ENCODE peak calls at places on chromosomes 6 and 20, in six cellular contexts. I is HCT116, P is GM12878, B is HepG2, O is K562, V is H1. H is an unnamed sample.

GRCh38 chr20:3323398-3323797 is 84.1 kb downstream of the DNAAF9 start:
- DNase-seq in I (no peak), P (no peak), B (no peak), O (peak; percentile 48), V (no peak), H (no peak)

GRCh38 chr6:36590237-36590636 is 3.9 kb upstream of the SRSF3 start:
- DNase-seq in I (peak; percentile 35), P (no peak), B (peak; percentile 57), O (no peak), V (no peak), H (no peak)

GRCh38 chr6:20331625-20332024 is 70.1 kb upstream of the E2F3 start:
- DNase-seq in I (no peak), P (no peak), B (no peak), O (no peak), V (no peak), H (no peak)

GRCh38 chr6:2242311-2242710 is 3.1 kb downstream of the GMDS start:
- DNase-seq in I (no peak), P (no peak), B (no peak), O (no peak), V (no peak), H (no peak)

GRCh38 chr6:168530653-168531071 is 89.7 kb downstream of the SMOC2 start:
- DNase-seq in I (no peak), P (no peak), B (no peak), O (no peak), V (no peak), H (no peak)

GRCh38 chr6:158067436-158068015 is 85.9 kb downstream of the SYNJ2 start:
- DNase-seq in I (no peak), P (no peak), B (no peak), O (no peak), V (no peak), H (no peak)

GRCh38 chr6:117550078-117550600 is 52.2 kb downstream of the GOPC start:
- DNase-seq in I (no peak), P (no peak), B (no peak), O (no peak), V (no peak), H (no peak)

GRCh38 chr6:133553652-133554051 is 312.5 kb downstream of the EYA4 start:
- DNase-seq in I (peak; percentile 56), P (no peak), B (peak; percentile 46), O (peak; percentile 59), V (no peak), H (peak; percentile 30)

GRCh38 chr6:141167945-141168344 is 964.8 kb upstream of the GJE1 start:
- DNase-seq in I (no peak), P (no peak), B (no peak), O (no peak), V (no peak), H (no peak)

GRCh38 chr6:163438940-163439335 is 24.4 kb downstream of the QKI start:
- DNase-seq in I (no peak), P (no peak), B (peak; percentile 49), O (peak; percentile 75), V (no peak), H (no peak)

GRCh38 chr20:43325926-43326325 is 131.8 kb upstream of the SRSF6 start:
- DNase-seq in I (no peak), P (no peak), B (no peak), O (no peak), V (no peak), H (no peak)

GRCh38 chr6:33314943-33315752 is 1.3 kb upstream of the TAPBP start:
- DNase-seq in I (no peak), P (no peak), B (no peak), O (peak; percentile 88), V (no peak), H (no peak)

GRCh38 chr20:37345339-37346231 is at the start of gene SRC:
- DNase-seq in I (no peak), P (no peak), B (peak; percentile 74), O (peak; percentile 82), V (peak; percentile 39), H (peak; percentile 38)

GRCh38 chr6:169536446-169537170 is 165.2 kb downstream of the WDR27 start:
- DNase-seq in I (no peak), P (no peak), B (peak; percentile 16), O (no peak), V (no peak), H (no peak)

GRCh38 chr20:43849496-43850197 is 65.0 kb upstream of the TOX2 start:
- DNase-seq in I (no peak), P (no peak), B (no peak), O (no peak), V (no peak), H (no peak)

GRCh38 chr6:149065658-149066556 is 251.6 kb upstream of the TAB2 start:
- DNase-seq in I (no peak), P (peak; percentile 99), B (no peak), O (no peak), V (no peak), H (no peak)

GRCh38 chr20:8940311-8940710 is 128.6 kb upstream of the PLCB4 start:
- DNase-seq in I (no peak), P (no peak), B (no peak), O (no peak), V (no peak), H (no peak)

GRCh38 chr6:153106021-153106420 is 25.1 kb downstream of the RGS17 start:
- DNase-seq in I (no peak), P (no peak), B (no peak), O (no peak), V (no peak), H (no peak)

GRCh38 chr6:161744211-161745067 is 470.6 kb upstream of the AGPAT4 start:
- DNase-seq in I (no peak), P (no peak), B (no peak), O (no peak), V (no peak), H (no peak)

GRCh38 chr20:3550857-3551256 is 80.0 kb downstream of the ATRN start:
- DNase-seq in I (no peak), P (no peak), B (no peak), O (no peak), V (no peak), H (no peak)

GRCh38 chr20:34992751-34993417 is 37.2 kb downstream of the MYH7B start:
- DNase-seq in I (no peak), P (no peak), B (no peak), O (no peak), V (no peak), H (no peak)

GRCh38 chr6:151847064-151847463 is 39.6 kb downstream of the ESR1 start:
- DNase-seq in I (no peak), P (no peak), B (peak; percentile 46), O (peak; percentile 27), V (no peak), H (peak; percentile 39)
- TF ChIP-seq YY1 in I (no peak), P (no peak), B (no peak), O (no peak), V (no peak), H (no peak)

GRCh38 chr6:167146173-167146572 is 11.6 kb downstream of the GPR31 start:
- DNase-seq in I (no peak), P (no peak), B (no peak), O (no peak), V (no peak), H (no peak)

GRCh38 chr6:167143041-167143440 is 14.7 kb downstream of the GPR31 start:
- DNase-seq in I (no peak), P (no peak), B (no peak), O (no peak), V (no peak), H (no peak)

GRCh38 chr6:167145468-167145867 is 12.3 kb downstream of the GPR31 start:
- DNase-seq in I (no peak), P (no peak), B (no peak), O (no peak), V (no peak), H (no peak)

GRCh38 chr6:167148997-167149396 is 8.8 kb downstream of the GPR31 start:
- DNase-seq in I (no peak), P (no peak), B (no peak), O (no peak), V (no peak), H (no peak)

DNA sequence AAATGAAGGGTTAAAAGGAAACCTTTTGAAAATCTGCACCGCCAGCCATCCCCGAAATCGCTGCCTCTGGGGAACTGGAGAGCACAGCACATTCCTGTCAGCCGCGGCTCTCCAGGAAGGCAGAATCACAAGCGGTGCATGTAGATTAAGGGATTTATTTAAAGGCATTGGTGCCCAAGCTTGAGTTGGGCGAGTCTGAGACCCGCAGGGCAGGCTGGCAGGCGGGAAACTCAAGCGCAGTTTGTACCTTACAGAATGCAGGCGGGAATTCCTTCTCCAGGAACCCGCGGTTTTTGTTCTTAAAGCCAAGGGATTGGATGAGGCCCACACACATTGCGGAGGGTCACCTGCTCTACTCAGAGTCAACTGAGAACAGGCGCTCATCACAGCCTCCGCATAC is 10.8 kb downstream of the GPR31 start:
- DNase-seq in I (no peak), P (no peak), B (no peak), O (no peak), V (peak; percentile 61), H (peak; percentile 65)
- H3K4me1 ChIP-seq in I (no peaks in the 10 kb centered on the region), P (peaks cover 11% of the 10 kb centered on the region), B (peaks cover 3% of the 10 kb centered on the region), O (no peaks in the 10 kb centered on the region), V (peaks cover 23% of the 10 kb centered on the region), H (no peaks in the 10 kb centered on the region)

DNA sequence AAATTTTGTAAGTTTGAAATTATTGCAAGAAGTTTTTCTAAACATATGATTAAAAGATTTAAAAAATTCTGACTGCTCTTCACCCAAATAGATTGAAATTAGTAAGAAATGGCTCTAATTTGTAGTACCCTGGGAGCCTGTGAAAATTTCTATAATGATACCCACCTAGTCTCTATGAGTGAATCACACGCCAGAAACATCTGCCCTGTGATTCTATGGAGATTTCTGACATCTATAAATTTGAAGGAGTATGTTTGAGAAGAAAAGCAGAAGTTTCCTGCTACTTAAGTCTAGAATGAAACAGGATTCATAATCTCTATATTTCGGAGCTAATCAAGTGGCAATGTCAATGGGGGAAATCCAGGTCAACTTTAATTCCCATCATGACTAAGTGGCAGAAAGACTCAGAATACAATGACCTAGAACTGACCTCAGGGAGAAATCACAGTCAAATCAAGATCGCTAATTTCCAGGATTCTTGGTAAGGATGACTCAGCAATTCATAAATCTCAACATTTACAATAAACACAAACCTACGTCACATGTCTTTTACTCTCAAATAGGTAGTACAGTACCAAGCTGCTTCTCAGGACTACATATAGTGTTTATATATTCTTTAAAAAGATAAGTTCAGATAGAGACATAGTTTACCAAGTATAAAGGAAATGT is 186.2 kb upstream of the TNFAIP3 start:
- DNase-seq in I (no peak), P (no peak), B (no peak), O (no peak), V (no peak), H (no peak)
- TF ChIP-seq ZNF274 in I (no peak), P (no peak), B (no peak), O (no peak), V (no peak), H (no peak)

GRCh38 chr20:44912189-44912588 is 2.3 kb downstream of the PABPC1L start:
- DNase-seq in I (no peak), P (no peak), B (no peak), O (no peak), V (no peak), H (no peak)

GRCh38 chr20:44910690-44911262 is 916 bp downstream of the PABPC1L start:
- DNase-seq in I (no peak), P (no peak), B (peak; percentile 41), O (peak; percentile 57), V (no peak), H (no peak)

GRCh38 chr20:44909872-44910689 is at the start of gene PABPC1L:
- DNase-seq in I (peak; percentile 49), P (peak; percentile 13), B (peak; percentile 78), O (peak; percentile 88), V (peak; percentile 87), H (peak; percentile 35)

GRCh38 chr20:44911264-44911921 is 1.5 kb downstream of the PABPC1L start:
- DNase-seq in I (peak; percentile 69), P (no peak), B (peak; percentile 96), O (peak; percentile 89), V (peak; percentile 80), H (peak; percentile 63)

GRCh38 chr20:44908987-44909871 is 631 bp upstream of the PABPC1L start:
- DNase-seq in I (no peak), P (no peak), B (no peak), O (no peak), V (no peak), H (no peak)
- TF ChIP-seq YY1 in I (no peak), P (no peak), B (no peak), O (no peak), V (no peak), H (no peak)

H was measured in NT2/D1.